ENCODE peak calls at places on chromosomes 3 and 15, in nine cellular contexts. B is stomach, U is GM12892, F is H54, Q is body of pancreas, D is HCT116, I is tibial nerve, C is esophagus squamous epithelium, H is sigmoid colon. S is an unnamed sample.

GRCh38 chr15:68113273-68113672 is 59.2 kb downstream of the PIAS1 start:
- DNase-seq in B (no peak), U (no peak), F (no peak), Q (no peak), D (no peak), I (no peak), C (no peak), H (no peak), S (no peak)

GRCh38 chr3:156258301-156258700 is 137.9 kb downstream of the KCNAB1 start:
- DNase-seq in B (no peak), U (no peak), F (no peak), Q (no peak), D (no peak), I (no peak), C (no peak), H (no peak), S (no peak)

GRCh38 chr3:10516835-10517465 is 11.6 kb upstream of the ATP2B2 start:
- DNase-seq in B (no peak), U (no peak), F (no peak), Q (no peak), D (no peak), I (no peak), C (no peak), H (peak; percentile 46), S (peak; percentile 78)

GRCh38 chr15:54150255-54150654 is 172.0 kb downstream of the UNC13C start:
- DNase-seq in B (no peak), U (no peak), F (no peak), Q (no peak), D (no peak), I (no peak), C (no peak), H (no peak), S (no peak)

GRCh38 chr3:188695251-188695650 is 476.5 kb upstream of the TPRG1 start:
- DNase-seq in B (no peak), U (no peak), F (no peak), Q (no peak), D (no peak), I (no peak), C (no peak), H (no peak), S (no peak)

GRCh38 chr15:52787123-52787503 is 3.0 kb downstream of the ONECUT1 start:
- DNase-seq in B (no peak), U (no peak), F (no peak), Q (peak; percentile 50), D (no peak), I (no peak), C (no peak), H (no peak), S (no peak)

GRCh38 chr3:98741121-98741716 is 21.9 kb upstream of the ST3GAL6 start:
- DNase-seq in B (no peak), U (no peak), F (no peak), Q (no peak), D (no peak), I (no peak), C (no peak), H (no peak), S (no peak)

GRCh38 chr15:81725590-81725989 is 320.2 kb downstream of the MEX3B start:
- DNase-seq in B (no peak), U (no peak), F (no peak), Q (no peak), D (no peak), I (no peak), C (no peak), H (no peak), S (no peak)

GRCh38 chr15:28109626-28110415 is 10.7 kb upstream of the OCA2 start:
- DNase-seq in B (no peak), U (no peak), F (no peak), Q (no peak), D (no peak), I (no peak), C (no peak), H (peak; percentile 47), S (no peak)

GRCh38 chr3:37708789-37709188 is 152.9 kb upstream of the CTDSPL start:
- DNase-seq in B (no peak), U (no peak), F (no peak), Q (no peak), D (no peak), I (no peak), C (no peak), H (no peak), S (no peak)

GRCh38 chr3:136196064-136196400 is at the start of gene MSL2:
- DNase-seq in B (no peak), U (no peak), F (no peak), Q (no peak), D (no peak), I (no peak), C (peak; percentile 81), H (no peak), S (no peak)
- TF ChIP-seq POLR2A in B (peak; percentile 12), U (peak; percentile 68), F (peak; percentile 75), Q (no peak), D (peak; percentile 42), I (peak; percentile 85), C (no peak), H (peak; percentile 55), S (peak; percentile 67)

GRCh38 chr3:168251371-168251770 is 155.6 kb upstream of the GOLIM4 start:
- DNase-seq in B (no peak), U (peak; percentile 6), F (no peak), Q (no peak), D (no peak), I (no peak), C (no peak), H (no peak), S (no peak)

GRCh38 chr3:168250415-168250861 is 154.7 kb upstream of the GOLIM4 start:
- DNase-seq in B (no peak), U (peak; percentile 11), F (no peak), Q (no peak), D (no peak), I (no peak), C (no peak), H (no peak), S (no peak)

GRCh38 chr3:168249048-168249538 is 153.4 kb upstream of the GOLIM4 start:
- DNase-seq in B (no peak), U (peak; percentile 25), F (peak; percentile 3), Q (no peak), D (no peak), I (no peak), C (no peak), H (no peak), S (no peak)

GRCh38 chr3:168248383-168249047 is 152.8 kb upstream of the GOLIM4 start:
- DNase-seq in B (peak; percentile 29), U (peak; percentile 5), F (peak; percentile 25), Q (peak; percentile 12), D (no peak), I (no peak), C (no peak), H (no peak), S (no peak)

GRCh38 chr3:168249539-168250414 is 154.1 kb upstream of the GOLIM4 start:
- DNase-seq in B (peak; percentile 70), U (peak; percentile 52), F (peak; percentile 57), Q (peak; percentile 60), D (peak; percentile 36), I (peak; percentile 15), C (no peak), H (peak; percentile 76), S (peak; percentile 87)
- TF ChIP-seq POLR2A in B (no peak), U (peak; percentile 61), F (peak; percentile 55), Q (peak; percentile 35), D (peak; percentile 29), I (no peak), C (no peak), H (no peak), S (no peak)

GRCh38 chr3:174440741-174441587 is 418.2 kb upstream of the NAALADL2 start:
- DNase-seq in B (peak; percentile 84), U (peak; percentile 17), F (peak; percentile 50), Q (peak; percentile 87), D (peak; percentile 76), I (peak; percentile 65), C (peak; percentile 15), H (peak; percentile 94), S (peak; percentile 82)
- TF ChIP-seq POLR2A in B (no peak), U (no peak), F (peak; percentile 25), Q (peak; percentile 80), D (peak; percentile 52), I (peak; percentile 34), C (no peak), H (peak; percentile 7), S (no peak)

GRCh38 chr3:172063456-172064432 is 24.4 kb downstream of the FNDC3B start:
- DNase-seq in B (no peak), U (no peak), F (no peak), Q (no peak), D (no peak), I (no peak), C (no peak), H (no peak), S (no peak)

GRCh38 chr3:172065534-172065933 is 26.2 kb downstream of the FNDC3B start:
- DNase-seq in B (no peak), U (no peak), F (no peak), Q (no peak), D (no peak), I (no peak), C (no peak), H (no peak), S (no peak)

GRCh38 chr3:172059532-172059931 is 20.2 kb downstream of the FNDC3B start:
- DNase-seq in B (no peak), U (no peak), F (no peak), Q (no peak), D (no peak), I (no peak), C (no peak), H (no peak), S (no peak)

GRCh38 chr3:172060234-172060633 is 20.9 kb downstream of the FNDC3B start:
- DNase-seq in B (no peak), U (no peak), F (no peak), Q (no peak), D (no peak), I (no peak), C (no peak), H (no peak), S (no peak)

DNA sequence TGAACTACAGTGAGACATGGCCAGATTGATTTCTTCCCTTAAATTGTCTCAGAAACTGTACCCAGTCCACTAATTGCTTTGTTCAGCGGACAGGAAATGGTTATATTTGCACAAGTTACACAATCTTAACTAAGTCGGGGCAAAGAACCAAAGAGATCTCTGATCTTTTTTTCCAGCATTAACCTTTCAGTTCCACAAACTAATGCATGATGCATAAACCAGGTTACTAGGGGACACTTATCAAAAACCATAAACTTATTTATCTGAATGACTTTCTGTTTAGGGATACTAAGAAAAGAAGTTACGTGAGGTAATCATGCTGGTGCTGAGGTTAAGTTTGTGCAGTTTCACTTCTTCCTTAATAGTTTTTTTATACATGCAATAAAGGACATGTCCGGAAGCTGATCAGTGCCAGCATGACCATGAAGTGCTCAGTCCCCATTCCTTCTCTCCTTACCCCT is 22.4 kb downstream of the FNDC3B start:
- DNase-seq in B (no peak), U (no peak), F (no peak), Q (no peak), D (no peak), I (no peak), C (no peak), H (no peak), S (no peak)
- TF ChIP-seq POLR2A in B (no peak), U (no peak), F (no peak), Q (no peak), D (no peak), I (no peak), C (no peak), H (no peak), S (no peak)